ENCODE peak calls at places on chromosomes 16 and 17, in five cellular contexts. O is HS-5; G is H54; Z is body of pancreas; R is stimulated activated CD8-positive, alpha-beta memory T cell treated with anti-CD3 and anti-CD28 coated beads, Interleukin-7, amount 100 ng/mL, for 48 hours. S is an unnamed sample.

GRCh38 chr16:22018559-22018958 is 10.6 kb downstream of the MOSMO start:
- DNase-seq in O (no peak), G (no peak), Z (no peak), R (no peak), S (no peak)

GRCh38 chr17:17126131-17127110 is 79.7 kb downstream of the PLD6 start:
- DNase-seq in O (no peak), G (no peak), Z (no peak), R (no peak), S (no peak)

GRCh38 chr16:8882041-8882617 is at the start of gene LITAFD:
- DNase-seq in O (no peak), G (no peak), Z (no peak), R (no peak), S (no peak)

GRCh38 chr17:280216-280615 is 72.4 kb downstream of the RPH3AL start:
- DNase-seq in O (no peak), G (no peak), Z (no peak), R (no peak), S (peak)

GRCh38 chr17:47262586-47262985 is 9.0 kb downstream of the ITGB3 start:
- DNase-seq in O (no peak), G (no peak), Z (no peak), R (no peak), S (no peak)

GRCh38 chr17:38881600-38882191 is 11.8 kb downstream of the LASP1 start:
- DNase-seq in O (no peak), G (no peak), Z (peak), R (no peak), S (peak)

GRCh38 chr16:56425439-56425832 is at the start of gene AMFR:
- DNase-seq in O (no peak), G (peak), Z (peak), R (peak), S (peak)

GRCh38 chr16:79599837-79600635 is 501 bp downstream of the MAF start:
- DNase-seq in O (no peak), G (no peak), Z (peak), R (peak), S (peak)

GRCh38 chr17:17050346-17051345 is 8.4 kb downstream of the MPRIP start:
- DNase-seq in O (no peak), G (no peak), Z (no peak), R (no peak), S (no peak)

GRCh38 chr16:17206712-17207111 is 264.0 kb downstream of the XYLT1 start:
- DNase-seq in O (no peak), G (no peak), Z (no peak), R (no peak), S (no peak)

GRCh38 chr17:62800580-62800979 is 7.5 kb downstream of the MARCHF10 start:
- DNase-seq in O (no peak), G (no peak), Z (peak), R (no peak), S (no peak)

GRCh38 chr16:85376292-85377095 is 236.6 kb upstream of the GSE1 start:
- DNase-seq in O (no peak), G (no peak), Z (peak), R (no peak), S (peak)

GRCh38 chr16:15572329-15573001 is 70.5 kb downstream of the MARF1 start:
- DNase-seq in O (peak), G (no peak), Z (no peak), R (no peak), S (peak)

GRCh38 chr16:22813946-22814325 is at the start of gene HS3ST2:
- DNase-seq in O (no peak), G (no peak), Z (peak), R (no peak), S (peak)

GRCh38 chr17:71791311-71791710 is 329.5 kb upstream of the SOX9 start:
- DNase-seq in O (no peak), G (no peak), Z (no peak), R (no peak), S (no peak)

GRCh38 chr16:82832861-82833260 is 206.1 kb downstream of the CDH13 start:
- DNase-seq in O (peak), G (peak), Z (no peak), R (no peak), S (no peak)

GRCh38 chr16:2498085-2498484 is 15.7 kb upstream of the ATP6V0C start:
- DNase-seq in O (no peak), G (no peak), Z (no peak), R (no peak), S (no peak)

GRCh38 chr16:27286446-27286845 is 17.9 kb upstream of the NSMCE1 start:
- DNase-seq in O (peak), G (peak), Z (no peak), R (no peak), S (no peak)

GRCh38 chr16:10386517-10387377 is 886 bp downstream of the ATF7IP2 start:
- DNase-seq in O (peak), G (no peak), Z (no peak), R (no peak), S (no peak)

GRCh38 chr17:412211-413015 is 59.8 kb upstream of the RPH3AL start:
- DNase-seq in O (peak), G (peak), Z (peak), R (no peak), S (peak)

GRCh38 chr16:71727545-71728324 is 3.2 kb upstream of the PHLPP2 start:
- DNase-seq in O (no peak), G (no peak), Z (no peak), R (no peak), S (no peak)

GRCh38 chr17:77828749-77829539 is 129.6 kb upstream of the TNRC6C start:
- DNase-seq in O (no peak), G (no peak), Z (no peak), R (no peak), S (no peak)

GRCh38 chr17:82023447-82024241 is 539 bp downstream of the LRRC45 start:
- DNase-seq in O (no peak), G (peak), Z (peak), R (no peak), S (no peak)

GRCh38 chr16:29989111-29989858 is 6.1 kb downstream of the HIRIP3 start:
- DNase-seq in O (no peak), G (no peak), Z (no peak), R (no peak), S (no peak)

GRCh38 chr16:86874141-86874540 is 295.8 kb downstream of the FOXL1 start:
- DNase-seq in O (no peak), G (peak), Z (no peak), R (peak), S (no peak)

GRCh38 chr16:22977294-22977697 is 163.3 kb downstream of the HS3ST2 start:
- DNase-seq in O (no peak), G (peak), Z (no peak), R (no peak), S (no peak)

GRCh38 chr16:81553080-81553813 is 108.6 kb downstream of the CMIP start:
- DNase-seq in O (no peak), G (no peak), Z (no peak), R (no peak), S (no peak)

GRCh38 chr16:49492896-49493620 is 119.5 kb downstream of the C16orf78 start:
- DNase-seq in O (no peak), G (no peak), Z (no peak), R (no peak), S (no peak)

S was measured in colonic mucosa.